ENCODE peak calls at places on chromosomes 7 and 10, in four cellular contexts. S, Y, K and M are unnamed samples. For H4K20me1, the result is how much of the 10 kb centered on the place peaks cover.

GRCh38 chr10:1412531-1413189 is 324.7 kb downstream of the ADARB2 start:
- DNase-seq in S (no peak), Y (no peak), K (no peak), M (no peak)

GRCh38 chr10:82497451-82497850 is 622.5 kb downstream of the NRG3 start:
- DNase-seq in S (no peak), Y (no peak), K (no peak), M (no peak)

GRCh38 chr7:1678571-1679325 is 8.7 kb downstream of the ELFN1 start:
- DNase-seq in S (no peak), Y (no peak), K (no peak), M (no peak)

GRCh38 chr7:149626972-149627371 is 129.4 kb upstream of the ZNF746 start:
- DNase-seq in S (no peak), Y (no peak), K (no peak), M (no peak)

GRCh38 chr10:133275683-133276092 is 980 bp downstream of the ADAM8 start:
- DNase-seq in S (peak), Y (no peak), K (no peak), M (no peak)

GRCh38 chr7:110539216-110539615 is 551.7 kb upstream of the LRRN3 start:
- DNase-seq in S (no peak), Y (no peak), K (no peak), M (no peak)

GRCh38 chr10:10056958-10057357 is 960.7 kb upstream of the CELF2 start:
- DNase-seq in S (no peak), Y (no peak), K (no peak), M (no peak)

GRCh38 chr10:44863344-44864041 is 47.6 kb upstream of the TMEM72 start:
- DNase-seq in S (no peak), Y (no peak), K (no peak), M (no peak)

GRCh38 chr7:19117081-19117869 is at the start of gene TWIST1:
- DNase-seq in S (no peak), Y (no peak), K (no peak), M (no peak)

GRCh38 chr7:151984612-151985011 is 28.4 kb downstream of the GALNTL5 start:
- DNase-seq in S (no peak), Y (peak), K (no peak), M (no peak)

GRCh38 chr10:124802313-124802675 is 675 bp downstream of the ABRAXAS2 start:
- DNase-seq in S (peak), Y (no peak), K (no peak), M (no peak)

GRCh38 chr7:69659964-69660363 is 61.7 kb downstream of the AUTS2 start:
- DNase-seq in S (no peak), Y (no peak), K (no peak), M (no peak)

GRCh38 chr7:135980665-135981180 is 3.6 kb upstream of the MTPN start:
- DNase-seq in S (peak), Y (no peak), K (peak), M (no peak)

GRCh38 chr10:86100581-86101061 is 266.0 kb downstream of the GRID1 start:
- DNase-seq in S (no peak), Y (peak), K (no peak), M (peak)

GRCh38 chr10:97047788-97048187 is 138.0 kb downstream of the SLIT1 start:
- DNase-seq in S (no peak), Y (no peak), K (no peak), M (no peak)

GRCh38 chr10:110007171-110007700 is 548 bp upstream of the ADD3 start:
- DNase-seq in S (peak), Y (no peak), K (no peak), M (no peak)

GRCh38 chr7:155590215-155591023 is 44.1 kb upstream of the CNPY1 start:
- DNase-seq in S (peak), Y (peak), K (no peak), M (no peak)

GRCh38 chr7:32142649-32143048 is 72.4 kb upstream of the PDE1C start:
- DNase-seq in S (no peak), Y (no peak), K (no peak), M (no peak)

GRCh38 chr10:79069325-79070090 is 742 bp downstream of the ZMIZ1 start:
- DNase-seq in S (peak), Y (no peak), K (no peak), M (no peak)

GRCh38 chr7:37494940-37495339 is 46.3 kb upstream of the ELMO1 start:
- DNase-seq in S (no peak), Y (no peak), K (no peak), M (no peak)

GRCh38 chr7:95526128-95526738 is 40.5 kb downstream of the ASB4 start:
- DNase-seq in S (no peak), Y (peak), K (no peak), M (no peak)

GRCh38 chr7:43906327-43907010 is at the start of gene URGCP:
- DNase-seq in S (peak), Y (no peak), K (no peak), M (no peak)

GRCh38 chr10:6592080-6592479 is 12.0 kb upstream of the PRKCQ start:
- DNase-seq in S (no peak), Y (no peak), K (no peak), M (no peak)

GRCh38 chr7:25731035-25731880 is 420.7 kb upstream of the NFE2L3 start:
- DNase-seq in S (no peak), Y (no peak), K (no peak), M (no peak)

GRCh38 chr7:151060416-151061234 is 1.2 kb downstream of the SLC4A2 start:
- DNase-seq in S (peak), Y (peak), K (no peak), M (no peak)

GRCh38 chr10:92238586-92239098 is 52.2 kb downstream of the CPEB3 start:
- DNase-seq in S (peak), Y (peak), K (no peak), M (no peak)

GRCh38 chr7:83882551-83882950 is 233.6 kb upstream of the SEMA3E start:
- DNase-seq in S (no peak), Y (no peak), K (no peak), M (no peak)

GRCh38 chr10:65950075-65950474 is 975.8 kb upstream of the LRRTM3 start:
- DNase-seq in S (no peak), Y (no peak), K (no peak), M (no peak)

GRCh38 chr7:154795014-154795413 is 207.9 kb downstream of the PAXIP1 start:
- DNase-seq in S (peak), Y (no peak), K (no peak), M (no peak)

DNA sequence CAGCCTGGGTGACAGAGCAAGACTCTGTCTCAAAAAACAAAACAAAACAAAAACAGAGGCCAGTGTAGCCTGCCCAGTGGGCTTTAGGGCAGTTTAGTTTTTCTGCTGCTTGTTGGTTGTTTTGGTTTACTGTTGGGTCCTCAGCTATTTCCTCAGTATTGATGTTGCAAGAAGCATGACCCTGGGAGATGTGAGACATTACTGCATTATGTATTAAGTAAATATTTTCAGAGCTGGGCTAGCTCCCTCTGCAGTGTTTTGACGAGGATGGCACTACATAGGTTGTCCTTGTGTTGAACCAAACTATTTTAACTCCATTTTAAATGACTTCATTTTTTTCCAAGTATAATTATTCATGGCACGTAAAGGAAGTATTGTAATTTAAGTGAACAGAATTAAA is 4.8 kb downstream of the AKAP9 start:
- DNase-seq in S (no peak), Y (peak), K (no peak), M (no peak)
- TF ChIP-seq SP1 in S (no peak), Y (no peak), K (no peak), M (no peak)

GRCh38 chr7:8058852-8059251 is 90.3 kb downstream of the GLCCI1 start:
- DNase-seq in S (no peak), Y (no peak), K (no peak), M (no peak)
- TF ChIP-seq ATF3 in S (no peak), Y (no peak), K (no peak), M (no peak)

DNA sequence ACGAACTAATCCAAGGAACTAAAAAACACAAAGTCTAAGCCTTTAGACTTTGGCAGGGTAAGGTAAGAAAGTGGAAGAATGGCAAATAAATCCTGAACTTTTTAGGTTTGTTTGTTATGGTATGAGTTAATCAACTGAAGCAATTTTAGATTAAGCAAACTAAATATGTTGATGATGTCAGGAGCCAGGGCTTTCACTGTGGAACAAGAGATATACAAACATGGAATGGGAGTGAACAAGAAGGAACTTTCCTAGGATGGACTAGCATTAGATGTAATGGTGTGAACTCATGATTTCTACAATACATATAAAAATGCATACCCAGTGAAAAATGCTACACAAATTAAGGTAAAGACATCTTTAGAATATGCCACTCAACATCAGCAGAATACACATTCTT is 35.8 kb downstream of the NT5C2 start:
- DNase-seq in S (no peak), Y (no peak), K (no peak), M (no peak)
- H4K20me1 ChIP-seq in S (under half), Y (under half), K (under half), M (under half)

GRCh38 chr10:121665809-121666208 is 67.6 kb upstream of the FGFR2 start:
- DNase-seq in S (no peak), Y (no peak), K (no peak), M (no peak)
- TF ChIP-seq SP1 in S (no peak), Y (no peak), K (no peak), M (no peak)

GRCh38 chr10:116961305-116962251 is 43.4 kb downstream of the SHTN1 start:
- DNase-seq in S (no peak), Y (no peak), K (no peak), M (no peak)
- TF ChIP-seq ATF3 in S (no peak), Y (no peak), K (no peak), M (no peak)

DNA sequence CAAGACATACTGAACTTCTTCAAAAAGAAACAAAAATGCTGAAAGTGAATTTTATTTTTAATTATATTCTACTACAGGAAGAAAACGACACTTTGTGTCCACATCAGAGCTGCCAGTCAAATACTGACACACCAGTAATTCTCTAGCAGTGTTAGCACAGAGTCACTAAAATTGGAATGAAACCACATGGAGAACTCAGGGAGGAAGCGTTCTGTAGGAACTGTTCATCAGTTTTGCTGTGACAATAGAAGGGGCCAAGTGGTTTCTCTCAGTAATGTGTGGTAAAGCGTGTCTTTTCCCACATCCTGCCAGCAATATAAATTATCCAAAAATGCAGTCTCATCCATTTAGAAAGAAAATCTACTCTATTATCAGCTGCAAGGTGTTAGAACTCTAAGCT is 683.3 kb downstream of the GRM8 start:
- DNase-seq in S (no peak), Y (no peak), K (peak), M (no peak)
- H4K20me1 ChIP-seq in S (under half), Y (under half), K (under half), M (under half)

GRCh38 chr7:6250364-6250833 is 22.0 kb downstream of the CYTH3 start:
- DNase-seq in S (no peak), Y (no peak), K (peak), M (no peak)
- TF ChIP-seq SP1 in S (no peak), Y (no peak), K (no peak), M (no peak)

DNA sequence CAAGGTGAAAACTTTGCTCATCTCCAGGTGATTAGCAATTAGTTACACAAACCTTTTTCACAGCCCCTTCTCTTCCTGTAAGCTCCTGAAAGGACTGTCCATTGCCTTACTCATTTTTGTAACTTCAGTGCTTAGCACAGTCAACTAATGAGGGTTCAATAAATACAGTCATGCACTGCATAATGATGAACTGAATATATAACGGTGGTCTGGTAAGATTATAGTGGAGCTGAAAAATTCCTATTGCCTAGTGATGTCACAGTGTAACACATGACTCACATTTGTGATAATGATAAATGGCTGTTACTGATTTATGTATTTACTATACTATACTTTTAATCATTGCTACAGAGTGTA is 12.9 kb upstream of the FAM133B start:
- DNase-seq in S (no peak), Y (no peak), K (no peak), M (no peak)
- TF ChIP-seq ATF3 in S (no peak), Y (no peak), K (no peak), M (no peak)

DNA sequence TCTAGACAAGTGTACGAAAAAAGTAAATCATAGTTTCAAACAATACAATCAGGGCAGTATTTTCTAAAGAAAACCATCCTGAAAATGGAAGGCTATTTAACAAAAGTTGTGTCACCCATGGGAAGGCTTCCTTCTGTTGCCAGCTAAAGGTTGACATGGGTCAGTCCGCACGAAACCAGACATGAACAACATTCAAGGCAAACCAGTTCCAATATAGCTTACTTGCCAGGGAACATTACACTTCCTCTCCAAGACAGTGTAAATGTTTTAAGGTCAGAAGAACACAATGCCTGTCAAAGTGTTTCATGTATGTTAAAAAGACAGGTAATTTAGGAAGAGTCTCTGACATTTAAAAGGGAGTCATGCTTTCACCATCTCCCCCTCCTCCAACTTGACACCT is 69.7 kb downstream of the CACNA2D1 start:
- DNase-seq in S (no peak), Y (no peak), K (no peak), M (no peak)
- H4K20me1 ChIP-seq in S (under half), Y (under half), K (under half), M (under half)